ENCODE peak calls at places on chromosomes 11 and 22, in seven cellular contexts. Q, N, C, Z, V, E and B are unnamed samples.

GRCh38 chr11:65782816-65783228 is 2.0 kb upstream of the AP5B1 start:
- DNase-seq in Q (no peak), N (no peak), C (no peak), Z (no peak), V (no peak), E (no peak), B (no peak)

GRCh38 chr22:38840129-38840528 is 3.7 kb downstream of the NPTXR start:
- DNase-seq in Q (no peak), N (no peak), C (no peak), Z (no peak), V (no peak), E (no peak), B (no peak)

GRCh38 chr22:36856121-36856791 is 4.5 kb upstream of the NCF4 start:
- DNase-seq in Q (peak), N (peak), C (peak), Z (peak), V (peak), E (peak), B (peak)

GRCh38 chr11:17403977-17404759 is 15.7 kb upstream of the KCNJ11 start:
- DNase-seq in Q (no peak), N (no peak), C (no peak), Z (no peak), V (no peak), E (no peak), B (peak)

GRCh38 chr11:60989108-60989650 is 17.7 kb downstream of the CD6 start:
- DNase-seq in Q (no peak), N (no peak), C (no peak), Z (no peak), V (no peak), E (no peak), B (no peak)

GRCh38 chr22:39296981-39297489 is 22.4 kb downstream of the RPL3 start:
- DNase-seq in Q (no peak), N (no peak), C (no peak), Z (no peak), V (no peak), E (no peak), B (no peak)

GRCh38 chr22:35116817-35117216 is 50.9 kb downstream of the ISX start:
- DNase-seq in Q (no peak), N (no peak), C (no peak), Z (no peak), V (no peak), E (no peak), B (no peak)

GRCh38 chr22:46001426-46002106 is 24.6 kb upstream of the WNT7B start:
- DNase-seq in Q (peak), N (no peak), C (no peak), Z (no peak), V (no peak), E (no peak), B (no peak)

GRCh38 chr11:65987336-65987735 is 14.6 kb downstream of the EIF1AD start:
- DNase-seq in Q (no peak), N (no peak), C (no peak), Z (no peak), V (no peak), E (no peak), B (no peak)

GRCh38 chr11:107653077-107653476 is 58.8 kb downstream of the SLN start:
- DNase-seq in Q (no peak), N (no peak), C (no peak), Z (no peak), V (no peak), E (no peak), B (peak)

GRCh38 chr11:45766469-45766868 is 38.5 kb upstream of the SLC35C1 start:
- DNase-seq in Q (no peak), N (no peak), C (no peak), Z (no peak), V (no peak), E (no peak), B (no peak)

GRCh38 chr11:76666408-76666807 is 4.1 kb downstream of the LRRC32 start:
- DNase-seq in Q (peak), N (no peak), C (no peak), Z (no peak), V (no peak), E (no peak), B (peak)

GRCh38 chr11:104582431-104582830 is 315.8 kb downstream of the CASP12 start:
- DNase-seq in Q (no peak), N (no peak), C (no peak), Z (no peak), V (no peak), E (no peak), B (no peak)

GRCh38 chr22:31287818-31288495 is 4.3 kb downstream of the PIK3IP1 start:
- DNase-seq in Q (no peak), N (no peak), C (no peak), Z (no peak), V (no peak), E (no peak), B (no peak)

GRCh38 chr11:18493310-18493709 is 33.4 kb downstream of the TSG101 start:
- DNase-seq in Q (no peak), N (no peak), C (no peak), Z (no peak), V (no peak), E (no peak), B (no peak)

GRCh38 chr11:117828641-117829368 is 4.3 kb upstream of the FXYD2 start:
- DNase-seq in Q (peak), N (peak), C (peak), Z (peak), V (peak), E (peak), B (peak)

GRCh38 chr11:70595016-70595415 is 196.7 kb downstream of the CTTN start:
- DNase-seq in Q (no peak), N (no peak), C (no peak), Z (no peak), V (no peak), E (no peak), B (no peak)

GRCh38 chr22:50139843-50140415 is 30.6 kb upstream of the PANX2 start:
- DNase-seq in Q (no peak), N (no peak), C (no peak), Z (no peak), V (no peak), E (no peak), B (no peak)

GRCh38 chr11:107017433-107018227 is 646 bp downstream of the GUCY1A2 start:
- DNase-seq in Q (peak), N (peak), C (no peak), Z (no peak), V (no peak), E (no peak), B (peak)

GRCh38 chr11:68279676-68280075 is 7.9 kb upstream of the C11orf24 start:
- DNase-seq in Q (no peak), N (no peak), C (no peak), Z (no peak), V (no peak), E (no peak), B (no peak)

GRCh38 chr11:61551630-61552029 is 29.2 kb downstream of the SYT7 start:
- DNase-seq in Q (no peak), N (no peak), C (no peak), Z (no peak), V (no peak), E (no peak), B (no peak)

GRCh38 chr11:19421134-19421533 is 180.4 kb upstream of the E2F8 start:
- DNase-seq in Q (no peak), N (no peak), C (no peak), Z (no peak), V (no peak), E (no peak), B (no peak)

GRCh38 chr11:62269654-62270278 is at the start of gene SCGB2A2:
- DNase-seq in Q (no peak), N (no peak), C (no peak), Z (no peak), V (no peak), E (no peak), B (no peak)

GRCh38 chr11:130008326-130008725 is 5.7 kb upstream of the PRDM10 start:
- DNase-seq in Q (no peak), N (no peak), C (no peak), Z (no peak), V (no peak), E (no peak), B (no peak)

GRCh38 chr22:17201285-17201945 is 17.8 kb downstream of the ADA2 start:
- DNase-seq in Q (no peak), N (peak), C (no peak), Z (no peak), V (no peak), E (no peak), B (peak)

GRCh38 chr22:42714768-42715430 is 5.8 kb downstream of the A4GALT start:
- DNase-seq in Q (no peak), N (no peak), C (no peak), Z (no peak), V (no peak), E (no peak), B (no peak)

GRCh38 chr11:8273281-8273680 is 9.6 kb upstream of the LMO1 start:
- DNase-seq in Q (no peak), N (no peak), C (no peak), Z (no peak), V (no peak), E (no peak), B (peak)

GRCh38 chr11:47243454-47243853 is 5.2 kb downstream of the ACP2 start:
- DNase-seq in Q (no peak), N (no peak), C (no peak), Z (no peak), V (no peak), E (no peak), B (no peak)

GRCh38 chr11:4804280-4804679 is at the start of gene OR52R1:
- DNase-seq in Q (no peak), N (no peak), C (no peak), Z (no peak), V (no peak), E (no peak), B (no peak)

GRCh38 chr11:128593281-128593680 is 5.9 kb upstream of the ETS1 start:
- DNase-seq in Q (peak), N (peak), C (no peak), Z (no peak), V (no peak), E (no peak), B (no peak)

GRCh38 chr22:23305922-23306374 is 125.6 kb downstream of the BCR start:
- DNase-seq in Q (peak), N (peak), C (no peak), Z (no peak), V (no peak), E (no peak), B (peak)

GRCh38 chr11:76658651-76659650 is 11.6 kb downstream of the LRRC32 start:
- DNase-seq in Q (no peak), N (no peak), C (no peak), Z (no peak), V (no peak), E (no peak), B (no peak)

GRCh38 chr22:31927562-31927961 is 16.8 kb upstream of the YWHAH start:
- DNase-seq in Q (no peak), N (no peak), C (no peak), Z (no peak), V (no peak), E (no peak), B (no peak)

GRCh38 chr11:100550910-100551309 is 136.2 kb upstream of the ARHGAP42 start:
- DNase-seq in Q (no peak), N (peak), C (no peak), Z (no peak), V (no peak), E (no peak), B (no peak)